ENCODE peak calls at places on chromosomes 1 and 21, in ten cellular contexts. Q is stomach, V is prostate gland, S is NB4, T is IMR-90, D is tibial nerve, N is H54, O is transverse colon, W is breast epithelium, L is heart left ventricle. X is an unnamed sample.

GRCh38 chr1:3479511-3480368 is 25.3 kb downstream of the ARHGEF16 start:
- DNase-seq in Q (no peak), V (no peak), S (no peak), T (no peak), D (no peak), N (no peak), O (no peak), W (no peak), L (no peak), X (no peak)

GRCh38 chr1:77446841-77447555 is 165.2 kb downstream of the AK5 start:
- DNase-seq in Q (no peak), V (no peak), S (no peak), T (peak; percentile 48), D (no peak), N (no peak), O (no peak), W (no peak), L (no peak), X (no peak)

GRCh38 chr1:53343831-53344668 is 16.2 kb upstream of the LRP8 start:
- DNase-seq in Q (peak; percentile 9), V (no peak), S (no peak), T (peak; percentile 11), D (no peak), N (no peak), O (no peak), W (peak; percentile 44), L (no peak), X (no peak)

GRCh38 chr21:23130308-23130707 is 2132.1 kb downstream of the NCAM2 start:
- DNase-seq in Q (no peak), V (no peak), S (no peak), T (no peak), D (no peak), N (no peak), O (no peak), W (no peak), L (no peak), X (no peak)

GRCh38 chr21:33115586-33116541 is 45.9 kb downstream of the OLIG1 start:
- DNase-seq in Q (no peak), V (no peak), S (no peak), T (no peak), D (no peak), N (no peak), O (no peak), W (no peak), L (no peak), X (no peak)

GRCh38 chr1:26302733-26303405 is 3.6 kb downstream of the UBXN11 start:
- DNase-seq in Q (no peak), V (no peak), S (no peak), T (peak; percentile 88), D (no peak), N (peak; percentile 72), O (no peak), W (no peak), L (peak; percentile 61), X (no peak)

GRCh38 chr1:202155478-202156021 is 4.9 kb downstream of the PTPN7 start:
- DNase-seq in Q (peak; percentile 57), V (no peak), S (no peak), T (peak; percentile 8), D (no peak), N (no peak), O (peak; percentile 39), W (no peak), L (no peak), X (peak; percentile 73)

GRCh38 chr1:215282557-215282956 is 200.0 kb downstream of the KCNK2 start:
- DNase-seq in Q (no peak), V (no peak), S (no peak), T (peak; percentile 35), D (no peak), N (no peak), O (no peak), W (no peak), L (no peak), X (no peak)

GRCh38 chr1:84020151-84020550 is 21.2 kb upstream of the TTLL7 start:
- DNase-seq in Q (no peak), V (peak; percentile 74), S (no peak), T (no peak), D (no peak), N (no peak), O (no peak), W (no peak), L (no peak), X (no peak)

GRCh38 chr1:145872421-145872891 is 13.2 kb downstream of the ANKRD35 start:
- DNase-seq in Q (peak; percentile 45), V (peak; percentile 53), S (peak; percentile 91), T (peak; percentile 30), D (peak; percentile 35), N (no peak), O (peak; percentile 46), W (no peak), L (peak; percentile 75), X (no peak)

DNA sequence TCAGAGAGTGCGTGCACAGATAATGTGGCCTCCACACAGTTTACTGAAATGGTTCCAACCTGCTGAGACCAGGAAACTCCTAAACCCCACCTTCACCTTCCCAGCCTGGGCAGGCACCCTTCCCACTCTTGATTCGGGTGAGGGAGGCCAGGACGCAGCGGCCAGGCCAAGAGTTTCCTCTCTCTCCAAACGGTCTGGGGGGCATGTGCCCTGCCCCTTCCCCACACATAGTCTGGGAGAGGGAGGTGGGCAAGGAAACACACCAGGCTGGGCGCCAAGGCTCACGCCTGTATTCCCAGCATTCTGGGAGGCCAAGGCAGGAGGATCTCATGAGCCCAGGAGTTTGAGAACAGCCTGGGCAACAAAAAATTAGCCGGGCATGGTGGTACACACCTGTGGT is 9.6 kb downstream of the TNFRSF8 start:
- DNase-seq in Q (no peak), V (no peak), S (no peak), T (no peak), D (no peak), N (no peak), O (no peak), W (no peak), L (no peak), X (no peak)
- TF ChIP-seq POLR2A in Q (no peak), V (no peak), S (no peak), T (no peak), D (no peak), N (no peak), O (no peak), W (no peak), L (no peak), X (no peak)

GRCh38 chr1:950268-950667 is 8.8 kb downstream of the NOC2L start:
- DNase-seq in Q (no peak), V (no peak), S (no peak), T (no peak), D (no peak), N (no peak), O (no peak), W (no peak), L (no peak), X (no peak)
- TF ChIP-seq POLR2A in Q (no peak), V (no peak), S (no peak), T (no peak), D (no peak), N (no peak), O (no peak), W (no peak), L (no peak), X (no peak)

GRCh38 chr1:226109829-226110248 is 47.3 kb downstream of the H3-3A start:
- DNase-seq in Q (peak; percentile 88), V (peak; percentile 91), S (peak; percentile 90), T (peak; percentile 70), D (peak; percentile 75), N (peak; percentile 91), O (peak; percentile 91), W (peak; percentile 87), L (peak; percentile 95), X (peak; percentile 80)

GRCh38 chr1:226111109-226111864 is 48.8 kb downstream of the H3-3A start:
- DNase-seq in Q (no peak), V (no peak), S (peak; percentile 35), T (no peak), D (no peak), N (no peak), O (no peak), W (no peak), L (no peak), X (peak; percentile 73)

GRCh38 chr1:226108935-226109828 is 46.7 kb downstream of the H3-3A start:
- DNase-seq in Q (peak; percentile 33), V (no peak), S (no peak), T (peak; percentile 36), D (no peak), N (no peak), O (no peak), W (no peak), L (peak; percentile 55), X (no peak)

GRCh38 chr1:226111865-226112395 is 49.4 kb downstream of the H3-3A start:
- DNase-seq in Q (no peak), V (no peak), S (no peak), T (no peak), D (no peak), N (no peak), O (no peak), W (no peak), L (no peak), X (no peak)

GRCh38 chr1:226110249-226111108 is 48.0 kb downstream of the H3-3A start:
- DNase-seq in Q (peak; percentile 76), V (peak; percentile 54), S (peak; percentile 83), T (peak; percentile 58), D (no peak), N (peak; percentile 84), O (peak; percentile 73), W (peak; percentile 65), L (peak; percentile 82), X (peak; percentile 65)
- TF ChIP-seq POLR2A in Q (peak; percentile 11), V (peak; percentile 19), S (peak; percentile 58), T (no peak), D (no peak), N (peak; percentile 42), O (peak; percentile 67), W (peak; percentile 8), L (no peak), X (peak; percentile 16)

GRCh38 chr1:165648919-165649572 is 18.0 kb downstream of the MGST3 start:
- DNase-seq in Q (no peak), V (no peak), S (no peak), T (no peak), D (no peak), N (no peak), O (no peak), W (no peak), L (no peak), X (no peak)
- TF ChIP-seq POLR2A in Q (no peak), V (no peak), S (no peak), T (no peak), D (no peak), N (no peak), O (no peak), W (no peak), L (no peak), X (no peak)

GRCh38 chr1:206922524-206922923 is 783 bp upstream of the FCMR start:
- DNase-seq in Q (no peak), V (no peak), S (no peak), T (no peak), D (no peak), N (no peak), O (no peak), W (no peak), L (no peak), X (no peak)
- TF ChIP-seq POLR2A in Q (no peak), V (no peak), S (no peak), T (no peak), D (no peak), N (no peak), O (no peak), W (no peak), L (no peak), X (no peak)

GRCh38 chr1:112093372-112093694 is 103.9 kb upstream of the KCND3 start:
- DNase-seq in Q (no peak), V (no peak), S (no peak), T (no peak), D (no peak), N (no peak), O (no peak), W (no peak), L (no peak), X (no peak)
- TF ChIP-seq POLR2A in Q (no peak), V (no peak), S (no peak), T (no peak), D (no peak), N (no peak), O (no peak), W (no peak), L (no peak), X (no peak)